ENCODE peak calls at places on chromosomes 7 and 10, in seven cellular contexts. One of them, this sample, is unnamed.
A peak's percentile ranks its signal among the peaks of the same experiment; 100 is the strongest.

GRCh38 chr7:47393406-47393805 is 188.5 kb downstream of the TNS3 start:
- DNase-seq in T-helper 9 cell: no peak
- DNase-seq in CD4-positive, alpha-beta T cell: no peak
- DNase-seq in epithelial cell of esophagus: no peak
- DNase-seq in NCI-H2029: no peak
- DNase-seq in activated T-cell treated with anti-CD3 and anti-CD28 coated beads for 24 hours: no peak
- DNase-seq in tibial nerve: no peak
- DNase-seq in this sample: no peak

GRCh38 chr7:30135551-30136271 is 925 bp downstream of the MTURN start:
- DNase-seq in T-helper 9 cell: peak; percentile 28
- DNase-seq in CD4-positive, alpha-beta T cell: peak; percentile 45
- DNase-seq in epithelial cell of esophagus: peak; percentile 63
- DNase-seq in NCI-H2029: no peak
- DNase-seq in activated T-cell treated with anti-CD3 and anti-CD28 coated beads for 24 hours: peak; percentile 28
- DNase-seq in tibial nerve: peak; percentile 66
- DNase-seq in this sample: peak; percentile 93

GRCh38 chr7:73746378-73746777 is 7.8 kb upstream of the ABHD11 start:
- DNase-seq in T-helper 9 cell: no peak
- DNase-seq in CD4-positive, alpha-beta T cell: no peak
- DNase-seq in epithelial cell of esophagus: no peak
- DNase-seq in NCI-H2029: peak; percentile 58
- DNase-seq in activated T-cell treated with anti-CD3 and anti-CD28 coated beads for 24 hours: no peak
- DNase-seq in tibial nerve: no peak
- DNase-seq in this sample: no peak

GRCh38 chr7:100545636-100546128 is 6.7 kb downstream of the AGFG2 start:
- DNase-seq in T-helper 9 cell: no peak
- DNase-seq in CD4-positive, alpha-beta T cell: peak; percentile 43
- DNase-seq in epithelial cell of esophagus: peak; percentile 73
- DNase-seq in NCI-H2029: no peak
- DNase-seq in activated T-cell treated with anti-CD3 and anti-CD28 coated beads for 24 hours: peak; percentile 48
- DNase-seq in tibial nerve: no peak
- DNase-seq in this sample: no peak

GRCh38 chr7:25727446-25727845 is 424.6 kb upstream of the NFE2L3 start:
- DNase-seq in T-helper 9 cell: no peak
- DNase-seq in CD4-positive, alpha-beta T cell: no peak
- DNase-seq in epithelial cell of esophagus: no peak
- DNase-seq in NCI-H2029: no peak
- DNase-seq in activated T-cell treated with anti-CD3 and anti-CD28 coated beads for 24 hours: no peak
- DNase-seq in tibial nerve: no peak
- DNase-seq in this sample: no peak

GRCh38 chr7:43700646-43701501 is 28.4 kb downstream of the COA1 start:
- DNase-seq in T-helper 9 cell: no peak
- DNase-seq in CD4-positive, alpha-beta T cell: no peak
- DNase-seq in epithelial cell of esophagus: no peak
- DNase-seq in NCI-H2029: no peak
- DNase-seq in activated T-cell treated with anti-CD3 and anti-CD28 coated beads for 24 hours: no peak
- DNase-seq in tibial nerve: no peak
- DNase-seq in this sample: no peak

GRCh38 chr7:149811221-149811620 is 27.0 kb upstream of the ZNF862 start:
- DNase-seq in T-helper 9 cell: no peak
- DNase-seq in CD4-positive, alpha-beta T cell: no peak
- DNase-seq in epithelial cell of esophagus: peak; percentile 17
- DNase-seq in NCI-H2029: no peak
- DNase-seq in activated T-cell treated with anti-CD3 and anti-CD28 coated beads for 24 hours: no peak
- DNase-seq in tibial nerve: no peak
- DNase-seq in this sample: no peak

GRCh38 chr10:122140941-122141623 is 130.0 kb upstream of the BTBD16 start:
- DNase-seq in T-helper 9 cell: no peak
- DNase-seq in CD4-positive, alpha-beta T cell: no peak
- DNase-seq in epithelial cell of esophagus: peak; percentile 85
- DNase-seq in NCI-H2029: no peak
- DNase-seq in activated T-cell treated with anti-CD3 and anti-CD28 coated beads for 24 hours: no peak
- DNase-seq in tibial nerve: peak; percentile 90
- DNase-seq in this sample: peak; percentile 98

GRCh38 chr7:155296006-155296787 is 1.5 kb upstream of the INSIG1 start:
- DNase-seq in T-helper 9 cell: no peak
- DNase-seq in CD4-positive, alpha-beta T cell: no peak
- DNase-seq in epithelial cell of esophagus: no peak
- DNase-seq in NCI-H2029: no peak
- DNase-seq in activated T-cell treated with anti-CD3 and anti-CD28 coated beads for 24 hours: no peak
- DNase-seq in tibial nerve: no peak
- DNase-seq in this sample: no peak

GRCh38 chr10:60114765-60115586 is 208.6 kb upstream of the CCDC6 start:
- DNase-seq in T-helper 9 cell: no peak
- DNase-seq in CD4-positive, alpha-beta T cell: no peak
- DNase-seq in epithelial cell of esophagus: peak; percentile 68
- DNase-seq in NCI-H2029: peak; percentile 9
- DNase-seq in activated T-cell treated with anti-CD3 and anti-CD28 coated beads for 24 hours: no peak
- DNase-seq in tibial nerve: no peak
- DNase-seq in this sample: no peak

GRCh38 chr10:68353537-68353936 is 20.8 kb upstream of the PBLD start:
- DNase-seq in T-helper 9 cell: no peak
- DNase-seq in CD4-positive, alpha-beta T cell: no peak
- DNase-seq in epithelial cell of esophagus: no peak
- DNase-seq in NCI-H2029: no peak
- DNase-seq in activated T-cell treated with anti-CD3 and anti-CD28 coated beads for 24 hours: no peak
- DNase-seq in tibial nerve: no peak
- DNase-seq in this sample: no peak